ENCODE peak calls at places on chromosome X, in nine cellular contexts. K is HTR-8/SVneo; R is H54; L is NCI-H526; C is endothelial cell; E is stimulated activated CD4-positive, alpha-beta T cell treated with anti-CD3 and anti-CD28 coated beads, Interleukin-2, amount 100 ng/mL, for 48 hours; N is T-helper 17 cell; B is NCI-H1417; F is GM19239. Q is an unnamed sample.

GRCh38 chrX:44874481-44875184 is 1.6 kb downstream of the KDM6A start:
- DNase-seq in K (peak), R (no peak), L (peak), C (no peak), E (peak), N (no peak), B (peak), F (no peak), Q (peak)

GRCh38 chrX:150291014-150291413 is 72.1 kb upstream of the MAMLD1 start:
- DNase-seq in K (no peak), R (no peak), L (no peak), C (no peak), E (no peak), N (no peak), B (no peak), F (no peak), Q (no peak)

GRCh38 chrX:131366387-131366786 is 77.3 kb upstream of the IGSF1 start:
- DNase-seq in K (no peak), R (no peak), L (no peak), C (no peak), E (no peak), N (no peak), B (no peak), F (no peak), Q (no peak)

GRCh38 chrX:1542994-1543725 is 6.2 kb upstream of the P2RY8 start:
- DNase-seq in K (no peak), R (no peak), L (no peak), C (no peak), E (no peak), N (no peak), B (no peak), F (no peak), Q (no peak)

GRCh38 chrX:13903405-13903804 is 86.5 kb upstream of the GPM6B start:
- DNase-seq in K (no peak), R (no peak), L (no peak), C (no peak), E (no peak), N (no peak), B (no peak), F (no peak), Q (no peak)

GRCh38 chrX:149314031-149314430 is 191.1 kb downstream of the IDS start:
- DNase-seq in K (no peak), R (no peak), L (no peak), C (no peak), E (no peak), N (no peak), B (no peak), F (no peak), Q (peak)

GRCh38 chrX:47030339-47030738 is 47.9 kb upstream of the RGN start:
- DNase-seq in K (peak), R (peak), L (peak), C (peak), E (peak), N (no peak), B (peak), F (peak), Q (peak)

GRCh38 chrX:1496076-1496475 is 40.9 kb downstream of the P2RY8 start:
- DNase-seq in K (no peak), R (no peak), L (no peak), C (no peak), E (no peak), N (no peak), B (no peak), F (no peak), Q (no peak)

GRCh38 chrX:20742106-20742505 is 475.4 kb upstream of the RPS6KA3 start:
- DNase-seq in K (no peak), R (no peak), L (no peak), C (no peak), E (no peak), N (no peak), B (no peak), F (no peak), Q (no peak)

GRCh38 chrX:138769918-138770317 is 58.4 kb upstream of the FGF13 start:
- DNase-seq in K (no peak), R (no peak), L (no peak), C (no peak), E (no peak), N (no peak), B (no peak), F (no peak), Q (no peak)

GRCh38 chrX:76148011-76148665 is 24.7 kb upstream of the PBDC1 start:
- DNase-seq in K (no peak), R (no peak), L (no peak), C (no peak), E (no peak), N (no peak), B (peak), F (no peak), Q (no peak)

GRCh38 chrX:8067754-8068469 is 103.2 kb downstream of the VCX2 start:
- DNase-seq in K (peak), R (no peak), L (no peak), C (no peak), E (no peak), N (no peak), B (peak), F (no peak), Q (no peak)

GRCh38 chrX:68113837-68114572 is 319.3 kb downstream of the OPHN1 start:
- DNase-seq in K (no peak), R (no peak), L (no peak), C (no peak), E (no peak), N (no peak), B (no peak), F (no peak), Q (no peak)

GRCh38 chrX:71439420-71439819 is 73.3 kb downstream of the TAF1 start:
- DNase-seq in K (no peak), R (no peak), L (no peak), C (no peak), E (no peak), N (no peak), B (no peak), F (no peak), Q (no peak)

GRCh38 chrX:150731795-150732194 is 38.6 kb downstream of the MTMR1 start:
- DNase-seq in K (peak), R (peak), L (no peak), C (no peak), E (peak), N (no peak), B (no peak), F (no peak), Q (no peak)

GRCh38 chrX:11367609-11368430 is 74.6 kb downstream of the AMELX start:
- DNase-seq in K (no peak), R (no peak), L (no peak), C (peak), E (no peak), N (no peak), B (no peak), F (no peak), Q (no peak)

GRCh38 chrX:65928522-65928921 is 111.4 kb downstream of the VSIG4 start:
- DNase-seq in K (no peak), R (no peak), L (no peak), C (no peak), E (no peak), N (no peak), B (no peak), F (no peak), Q (no peak)

GRCh38 chrX:38341442-38341841 is 11.0 kb upstream of the OTC start:
- DNase-seq in K (no peak), R (no peak), L (no peak), C (no peak), E (no peak), N (no peak), B (peak), F (no peak), Q (no peak)

Q was measured in testis.